ENCODE peak calls at places on chromosomes 4 and X, in seven cellular contexts. J, N, I, H, L, C and W are unnamed samples. For H3K9me3, the result is how much of the 10 kb centered on the place peaks cover.

GRCh38 chr4:37453004-37453360 is 208.4 kb downstream of the NWD2 start:
- DNase-seq in N (peak), C (peak), H (no peak), J (peak), I (peak), L (no peak), W (peak)

GRCh38 chrX:153848325-153848724 is 18.0 kb upstream of the PDZD4 start:
- DNase-seq in H (no peak), C (peak), N (no peak), I (no peak), J (no peak), L (no peak), W (no peak)

GRCh38 chr4:6033381-6033780 is 15.2 kb upstream of the C4orf50 start:
- DNase-seq in J (no peak), I (no peak), L (no peak), C (no peak), H (no peak), N (no peak), W (no peak)

GRCh38 chr4:143025111-143025704 is 159.5 kb upstream of the USP38 start:
- DNase-seq in I (no peak), J (peak), N (peak), H (no peak), L (no peak), C (no peak), W (no peak)

GRCh38 chr4:57184378-57185031 is 74.3 kb upstream of the IGFBP7 start:
- DNase-seq in J (no peak), C (no peak), N (no peak), I (no peak), H (no peak), L (no peak), W (no peak)

GRCh38 chrX:140672840-140673731 is 36.5 kb upstream of the LINC00632 start:
- DNase-seq in C (no peak), H (no peak), J (no peak), N (no peak), L (no peak), I (no peak), W (no peak)

GRCh38 chr4:184548651-184549341 is 74.4 kb upstream of the IRF2 start:
- DNase-seq in I (no peak), C (no peak), N (no peak), J (no peak), H (no peak), L (peak), W (no peak)

GRCh38 chrX:33725556-33726232 is 406.4 kb downstream of the FAM47A start:
- DNase-seq in H (peak), L (no peak), N (peak), I (no peak), J (no peak), C (no peak), W (no peak)

GRCh38 chr4:81592698-81593097 is 121.0 kb upstream of the RASGEF1B start:
- DNase-seq in C (no peak), J (no peak), I (no peak), H (no peak), L (no peak), N (no peak), W (no peak)

GRCh38 chr4:8050555-8051206 is 107.9 kb downstream of the ABLIM2 start:
- DNase-seq in N (peak), I (no peak), L (peak), C (peak), J (peak), H (peak), W (peak)

DNA sequence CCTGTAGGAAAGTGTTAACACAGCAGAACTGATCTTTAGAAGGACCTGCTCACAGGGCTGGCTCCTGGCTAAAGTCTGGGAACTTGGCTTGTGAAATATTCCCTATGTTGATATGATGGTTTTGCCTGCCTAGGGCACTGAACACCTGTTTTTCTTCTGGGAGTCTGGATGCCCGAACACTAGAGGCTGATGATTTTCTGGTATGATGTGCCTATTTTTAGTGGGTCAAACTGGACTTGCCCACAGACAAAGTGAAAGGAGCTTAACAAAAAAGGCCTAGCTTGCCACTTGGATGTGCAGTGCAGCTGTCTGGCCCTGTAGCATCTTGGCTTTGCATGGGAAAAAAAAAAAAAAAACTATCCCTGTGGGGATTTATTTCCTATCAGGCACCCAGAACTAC is 39.1 kb downstream of the ZNF674 start:
- DNase-seq in H (no peak), C (no peak), L (no peak), J (no peak), N (no peak), I (no peak), W (no peak)
- H3K9me3 ChIP-seq in H (under half), C (under half), L (under half), J (under half), N (under half), I (half or more), W (under half)

GRCh38 chrX:44536198-44536597 is 6.5 kb downstream of the FUNDC1 start:
- DNase-seq in N (no peak), H (no peak), L (no peak), C (no peak), J (no peak), I (no peak), W (no peak)
- H3K4me3 ChIP-seq in N (no peak), H (no peak), L (no peak), C (no peak), J (no peak), I (no peak), W (no peak)

DNA sequence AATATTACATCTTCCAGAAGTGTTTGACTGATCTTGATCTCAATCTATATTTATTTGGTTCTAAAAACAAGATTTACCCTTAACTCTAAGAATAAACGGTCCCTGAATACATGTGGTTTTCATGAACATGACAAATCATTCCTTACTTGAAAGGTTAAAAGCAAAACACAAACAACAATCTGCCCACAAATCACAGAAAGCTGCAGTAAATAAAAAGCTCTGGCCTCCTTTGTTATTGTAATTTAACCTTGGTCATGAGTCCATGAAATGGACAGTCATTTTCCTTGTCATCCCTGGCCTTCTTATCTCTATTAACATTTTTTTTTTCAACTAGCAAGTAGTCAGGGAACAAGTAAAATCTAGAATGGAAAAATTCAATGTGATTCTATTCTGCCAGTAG is 92.7 kb downstream of the SCD5 start:
- DNase-seq in J (no peak), L (no peak), C (no peak), H (no peak), I (no peak), N (no peak), W (no peak)
- H3K9me3 ChIP-seq in J (under half), L (under half), C (under half), H (under half), I (under half), N (under half), W (under half)

GRCh38 chr4:113145147-113145518 is 95.7 kb downstream of the ANK2 start:
- DNase-seq in H (no peak), J (no peak), L (no peak), N (no peak), I (no peak), C (no peak), W (no peak)

GRCh38 chr4:113145519-113146291 is 96.3 kb downstream of the ANK2 start:
- DNase-seq in L (peak), H (no peak), N (no peak), C (no peak), J (peak), I (no peak), W (no peak)

GRCh38 chr4:113148925-113149324 is 99.5 kb downstream of the ANK2 start:
- DNase-seq in N (no peak), I (no peak), C (no peak), H (no peak), L (no peak), J (no peak), W (no peak)

GRCh38 chr4:113147498-113148231 is 98.2 kb downstream of the ANK2 start:
- DNase-seq in N (no peak), J (peak), H (no peak), I (no peak), C (no peak), L (no peak), W (no peak)

DNA sequence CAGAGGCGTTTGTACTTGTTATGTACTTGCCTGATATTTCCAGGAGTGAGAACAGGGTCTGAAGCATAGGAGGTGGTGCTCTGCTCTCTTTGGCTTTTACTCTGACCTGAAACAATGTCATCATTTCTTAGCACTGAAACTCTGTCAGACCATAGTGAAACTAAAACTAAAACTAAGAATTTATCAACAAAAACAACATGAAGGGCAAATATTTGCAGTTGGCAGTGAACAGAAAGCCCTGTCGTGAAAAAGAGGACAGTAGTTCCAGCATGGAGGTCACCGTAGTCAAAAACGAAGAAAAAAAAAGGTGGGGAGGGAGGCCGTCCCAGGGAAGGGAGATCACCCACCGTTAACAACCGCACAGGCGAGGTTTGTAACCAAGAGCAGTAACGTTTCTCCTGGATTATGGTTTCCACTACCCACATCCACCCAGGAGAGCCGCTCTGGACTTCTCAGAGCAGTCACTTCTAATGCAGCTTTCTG is 97.5 kb downstream of the ANK2 start:
- DNase-seq in J (peak), H (no peak), I (no peak), L (no peak), N (no peak), C (no peak), W (no peak)
- H3K4me3 ChIP-seq in J (peak), H (peak), I (peak), L (peak), N (no peak), C (peak), W (no peak)

GRCh38 chr4:28386776-28387175 is 1526.1 kb downstream of the STIM2 start:
- DNase-seq in I (no peak), L (no peak), C (no peak), J (no peak), H (no peak), N (no peak), W (no peak)

GRCh38 chr4:28388471-28388870 is 1527.8 kb downstream of the STIM2 start:
- DNase-seq in J (peak), L (no peak), H (no peak), I (no peak), C (no peak), N (no peak), W (no peak)

GRCh38 chr4:28391877-28392276 is 1531.2 kb downstream of the STIM2 start:
- DNase-seq in N (no peak), J (peak), C (no peak), I (no peak), H (no peak), L (no peak), W (no peak)
- H3K9me3 ChIP-seq in N (under half), J (under half), C (under half), I (under half), H (under half), L (under half), W (under half)